ENCODE peak calls at places on chromosomes 6 and 20, in seven cellular contexts. S is tibial nerve, K is ovary, L is SK-N-SH, E is GM23338, Z is thoracic aorta, J is heart left ventricle. Y is an unnamed sample.

GRCh38 chr20:4813076-4813838 is 91.5 kb downstream of the PRND start:
- DNase-seq in S (no peak), K (peak; percentile 30), L (no peak), E (no peak), Z (no peak), J (peak; percentile 59), Y (no peak)

GRCh38 chr6:51509597-51509996 is 577.8 kb downstream of the PKHD1 start:
- DNase-seq in S (no peak), K (no peak), L (no peak), E (no peak), Z (no peak), J (no peak), Y (no peak)

GRCh38 chr6:43972915-43973304 is 154.3 kb downstream of the MRPL14 start:
- DNase-seq in S (no peak), K (peak; percentile 59), L (no peak), E (no peak), Z (peak; percentile 46), J (peak; percentile 93), Y (peak; percentile 76)

GRCh38 chr6:10837692-10837996 is 695 bp downstream of the MAK start:
- DNase-seq in S (no peak), K (no peak), L (no peak), E (no peak), Z (no peak), J (no peak), Y (no peak)

GRCh38 chr6:811806-812205 is 118.9 kb upstream of the EXOC2 start:
- DNase-seq in S (no peak), K (no peak), L (no peak), E (no peak), Z (no peak), J (no peak), Y (no peak)

GRCh38 chr20:50202677-50203076 is 12.0 kb downstream of the CEBPB start:
- DNase-seq in S (no peak), K (no peak), L (no peak), E (no peak), Z (no peak), J (no peak), Y (no peak)

GRCh38 chr20:364905-365794 is 15.4 kb upstream of the TRIB3 start:
- DNase-seq in S (no peak), K (no peak), L (no peak), E (peak; percentile 32), Z (no peak), J (no peak), Y (no peak)

GRCh38 chr6:1895721-1896120 is 286.0 kb downstream of the FOXC1 start:
- DNase-seq in S (no peak), K (no peak), L (no peak), E (no peak), Z (no peak), J (no peak), Y (no peak)

GRCh38 chr6:3281669-3282460 is 23.1 kb downstream of the PSMG4 start:
- DNase-seq in S (no peak), K (peak; percentile 21), L (no peak), E (peak; percentile 28), Z (no peak), J (no peak), Y (no peak)

GRCh38 chr6:110449545-110449903 is 26.9 kb downstream of the SLC22A16 start:
- DNase-seq in S (no peak), K (no peak), L (no peak), E (no peak), Z (no peak), J (no peak), Y (no peak)

GRCh38 chr6:39377530-39377929 is 55.0 kb upstream of the KCNK16 start:
- DNase-seq in S (peak; percentile 32), K (peak; percentile 71), L (peak; percentile 79), E (peak; percentile 93), Z (no peak), J (peak; percentile 64), Y (peak; percentile 65)

GRCh38 chr20:37734228-37734980 is 40.6 kb downstream of the CTNNBL1 start:
- DNase-seq in S (no peak), K (no peak), L (peak; percentile 53), E (no peak), Z (no peak), J (no peak), Y (no peak)

GRCh38 chr6:159693894-159694545 is 979 bp upstream of the SOD2 start:
- DNase-seq in S (no peak), K (peak; percentile 52), L (no peak), E (peak; percentile 42), Z (no peak), J (no peak), Y (peak; percentile 61)

GRCh38 chr6:123127807-123128206 is 131.8 kb downstream of the CLVS2 start:
- DNase-seq in S (no peak), K (no peak), L (no peak), E (no peak), Z (no peak), J (no peak), Y (no peak)

GRCh38 chr6:75424610-75425548 is 68.7 kb downstream of the FILIP1 start:
- DNase-seq in S (no peak), K (no peak), L (no peak), E (no peak), Z (no peak), J (no peak), Y (no peak)

GRCh38 chr6:158121335-158121734 is 46.7 kb downstream of the SERAC1 start:
- DNase-seq in S (no peak), K (no peak), L (no peak), E (no peak), Z (no peak), J (no peak), Y (no peak)

GRCh38 chr6:35024601-35025054 is 116.5 kb downstream of the TCP11 start:
- DNase-seq in S (no peak), K (no peak), L (peak; percentile 74), E (peak; percentile 69), Z (no peak), J (peak; percentile 75), Y (peak; percentile 80)

GRCh38 chr6:103273048-103273447 is 1586.7 kb downstream of the HACE1 start:
- DNase-seq in S (no peak), K (no peak), L (peak; percentile 23), E (peak; percentile 62), Z (no peak), J (no peak), Y (no peak)

GRCh38 chr6:89952696-89953095 is 58.4 kb downstream of the GJA10 start:
- DNase-seq in S (no peak), K (no peak), L (no peak), E (no peak), Z (no peak), J (no peak), Y (no peak)

GRCh38 chr6:20135677-20136268 is 76.5 kb downstream of the MBOAT1 start:
- DNase-seq in S (no peak), K (no peak), L (no peak), E (no peak), Z (no peak), J (no peak), Y (no peak)

GRCh38 chr6:39199976-39200375 is 29.3 kb downstream of the KCNK5 start:
- DNase-seq in S (no peak), K (no peak), L (no peak), E (no peak), Z (no peak), J (no peak), Y (no peak)

GRCh38 chr20:53034899-53035298 is 62.7 kb downstream of the TSHZ2 start:
- DNase-seq in S (no peak), K (no peak), L (no peak), E (no peak), Z (no peak), J (no peak), Y (no peak)

GRCh38 chr6:87716928-87717655 is 15.1 kb upstream of the AKIRIN2 start:
- DNase-seq in S (no peak), K (no peak), L (no peak), E (no peak), Z (no peak), J (no peak), Y (no peak)

GRCh38 chr20:56005389-56005715 is at the start of gene CBLN4:
- DNase-seq in S (no peak), K (no peak), L (no peak), E (no peak), Z (no peak), J (no peak), Y (no peak)
- H3K27ac ChIP-seq in S (no peak within 1 kb of the TSS), K (no peak within 1 kb of the TSS), L (no peak within 1 kb of the TSS), E (no peak within 1 kb of the TSS), Z (no peak within 1 kb of the TSS), J (no peak within 1 kb of the TSS), Y (no peak within 1 kb of the TSS)

DNA sequence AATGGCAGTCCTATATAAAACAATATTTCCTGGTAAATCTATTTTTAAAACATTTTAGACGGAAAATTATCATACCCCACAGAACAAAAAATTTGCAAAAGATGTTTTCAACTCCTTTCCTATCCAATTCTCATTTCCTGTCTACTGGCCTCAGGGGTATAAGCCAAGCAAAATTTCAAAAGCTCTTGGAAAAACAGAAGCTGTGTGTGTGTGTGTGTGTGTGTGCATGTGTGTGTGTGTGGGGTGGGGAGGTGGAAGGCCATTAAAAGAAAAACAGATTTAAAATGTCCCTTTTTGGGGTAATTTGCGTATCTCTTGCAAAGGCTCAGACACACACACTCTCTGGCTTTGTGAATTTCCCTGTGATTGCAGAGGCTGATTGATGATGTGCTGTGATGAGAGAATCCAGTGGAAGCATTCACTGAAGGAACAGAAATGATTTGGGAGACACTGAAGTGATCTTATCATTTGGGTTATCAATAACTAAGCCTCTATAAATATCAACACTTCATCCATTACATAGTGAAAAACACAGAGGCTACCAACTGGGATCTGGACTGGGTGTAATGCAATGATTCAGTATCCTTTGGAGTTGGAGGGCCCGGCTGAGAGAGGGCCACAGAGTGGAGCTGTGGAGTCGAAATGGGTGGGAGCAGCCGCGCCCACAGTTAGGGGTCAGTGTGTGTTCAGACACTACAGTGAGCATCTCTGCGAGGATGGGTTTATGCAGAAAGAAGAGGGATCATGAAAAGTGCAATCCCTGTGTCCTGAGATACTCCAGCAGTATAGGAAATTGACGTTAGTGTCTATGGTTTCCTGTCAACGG is 106.8 kb upstream of the PREP start:
- DNase-seq in S (no peak), K (peak; percentile 43), L (peak; percentile 4), E (peak; percentile 59), Z (no peak), J (peak; percentile 55), Y (no peak)
- TF ChIP-seq CTCF in S (no peak), K (no peak), L (peak; percentile 65), E (peak; percentile 69), Z (no peak), J (peak; percentile 24), Y (no peak)

DNA sequence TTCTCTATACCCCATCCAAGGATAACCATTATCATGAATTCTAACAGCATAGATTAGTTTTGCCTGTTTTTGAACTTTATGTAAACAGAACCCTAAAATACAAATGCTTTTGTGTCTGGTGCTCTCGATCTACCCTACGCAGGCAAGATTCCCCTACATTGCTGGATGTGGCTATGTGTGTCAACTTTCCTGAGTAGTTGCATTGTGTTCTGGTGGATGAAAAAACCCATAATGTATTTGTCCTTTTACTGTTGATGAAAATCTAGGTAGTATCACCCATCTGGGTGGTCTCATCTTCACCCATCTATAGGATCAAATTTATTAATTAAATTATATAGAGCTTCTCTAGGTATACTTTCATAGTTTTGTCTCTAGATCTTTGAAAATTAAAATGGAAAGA is 211.7 kb downstream of the ANKRD60 start:
- DNase-seq in S (no peak), K (no peak), L (no peak), E (no peak), Z (no peak), J (no peak), Y (no peak)
- H3K27ac ChIP-seq in S (peak overlapping the region; percentile 51), K (no peak overlapping the region), L (peak overlapping the region; percentile 83), E (no peak overlapping the region), Z (no peak overlapping the region), J (no peak overlapping the region), Y (no peak overlapping the region)

DNA sequence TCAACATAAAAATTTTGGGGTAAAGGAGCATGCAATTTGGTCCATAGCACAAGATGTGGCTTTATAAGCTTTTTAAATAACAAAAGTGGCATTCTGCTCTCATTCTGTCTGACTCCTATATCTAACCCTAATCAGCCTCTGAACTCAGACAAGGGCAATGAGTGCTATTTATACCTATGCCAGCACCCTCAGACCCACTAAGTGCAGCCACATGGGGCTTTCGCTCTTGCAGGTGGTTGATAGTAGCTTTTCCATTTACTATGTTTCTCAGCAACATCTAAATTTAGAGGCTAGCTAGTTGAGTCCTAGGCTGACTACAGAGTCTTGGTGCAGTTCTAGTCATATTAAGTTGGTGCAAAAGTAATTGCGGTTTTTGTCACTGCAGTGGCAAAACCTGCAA is 217.1 kb upstream of the THBS2 start:
- DNase-seq in S (no peak), K (no peak), L (no peak), E (no peak), Z (no peak), J (no peak), Y (no peak)
- TF ChIP-seq CTCF in S (no peak), K (no peak), L (no peak), E (no peak), Z (no peak), J (no peak), Y (no peak)